ENCODE peak calls at places on chromosomes 13 and 19, in four cellular contexts. R is GM19239; C is stimulated activated CD4-positive, alpha-beta T cell treated with anti-CD3 and anti-CD28 coated beads, Interleukin-1b, Interleukin-23, amount 100 ng/mL, for 48 hours; L is T-cell. E is an unnamed sample.

GRCh38 chr19:2613507-2614295 is 88.8 kb downstream of the GNG7 start:
- DNase-seq in R (no peak), C (peak; percentile 65), L (peak; percentile 51), E (peak; percentile 53)

GRCh38 chr13:26786651-26787295 is 26.2 kb upstream of the GPR12 start:
- DNase-seq in R (no peak), C (no peak), L (no peak), E (no peak)

GRCh38 chr13:114130708-114131580 is 1.5 kb downstream of the RASA3 start:
- DNase-seq in R (no peak), C (peak; percentile 65), L (peak; percentile 65), E (peak; percentile 75)

GRCh38 chr13:28531956-28532225 is 37.0 kb upstream of the FLT1 start:
- DNase-seq in R (no peak), C (no peak), L (no peak), E (no peak)

GRCh38 chr13:34358811-34359513 is 541.0 kb downstream of the RFC3 start:
- DNase-seq in R (no peak), C (no peak), L (no peak), E (no peak)

GRCh38 chr13:37446503-37446902 is 152.1 kb downstream of the POSTN start:
- DNase-seq in R (no peak), C (no peak), L (no peak), E (no peak)

GRCh38 chr13:113029487-113030258 is 60.7 kb downstream of the MCF2L start:
- DNase-seq in R (peak; percentile 46), C (peak; percentile 38), L (peak; percentile 20), E (peak; percentile 11)

GRCh38 chr13:49527123-49527522 is 31.4 kb downstream of the PHF11 start:
- DNase-seq in R (no peak), C (no peak), L (no peak), E (no peak)

GRCh38 chr19:51372021-51372648 is 319 bp downstream of the NKG7 start:
- DNase-seq in R (no peak), C (no peak), L (no peak), E (no peak)

GRCh38 chr19:10104665-10105221 is 1.4 kb upstream of the PPAN start:
- DNase-seq in R (no peak), C (peak; percentile 85), L (peak; percentile 77), E (peak; percentile 93)